ENCODE peak calls at places on chromosomes 16 and 17, in five cellular contexts. One of them, this sample, is unnamed.
A peak's percentile ranks its signal among the peaks of the same experiment; 100 is the strongest.

GRCh38 chr17:82216301-82217119 is 3.9 kb upstream of the CCDC57 start:
- DNase-seq in H9: no peak
- DNase-seq in psoas muscle: peak; percentile 85
- DNase-seq in astrocyte of the cerebellum: no peak
- DNase-seq in lung: peak; percentile 81
- DNase-seq in this sample: peak; percentile 83

GRCh38 chr16:56360117-56361008 is 65.0 kb downstream of the AMFR start:
- DNase-seq in H9: no peak
- DNase-seq in astrocyte of the cerebellum: no peak
- DNase-seq in lung: no peak
- DNase-seq in psoas muscle: no peak
- DNase-seq in this sample: no peak

GRCh38 chr17:35847633-35848373 is 20.9 kb downstream of the HEATR9 start:
- DNase-seq in lung: no peak
- DNase-seq in astrocyte of the cerebellum: no peak
- DNase-seq in H9: no peak
- DNase-seq in psoas muscle: no peak
- DNase-seq in this sample: no peak

GRCh38 chr17:13337864-13338371 is 263.8 kb downstream of the HS3ST3A1 start:
- DNase-seq in H9: no peak
- DNase-seq in astrocyte of the cerebellum: peak; percentile 78
- DNase-seq in lung: no peak
- DNase-seq in psoas muscle: no peak
- DNase-seq in this sample: no peak

GRCh38 chr16:51165043-51165442 is 14.0 kb upstream of the SALL1 start:
- DNase-seq in astrocyte of the cerebellum: no peak
- DNase-seq in psoas muscle: no peak
- DNase-seq in lung: no peak
- DNase-seq in H9: no peak
- DNase-seq in this sample: no peak

GRCh38 chr16:28878083-28878926 is at the start of gene ATP2A1:
- DNase-seq in H9: no peak
- DNase-seq in astrocyte of the cerebellum: no peak
- DNase-seq in lung: no peak
- DNase-seq in psoas muscle: peak; percentile 69
- DNase-seq in this sample: no peak

GRCh38 chr17:44798352-44798751 is 31.7 kb downstream of the GJC1 start:
- DNase-seq in psoas muscle: no peak
- DNase-seq in lung: no peak
- DNase-seq in H9: no peak
- DNase-seq in astrocyte of the cerebellum: no peak
- DNase-seq in this sample: no peak

GRCh38 chr16:31107465-31107867 is 720 bp upstream of the BCKDK start:
- DNase-seq in psoas muscle: no peak
- DNase-seq in H9: no peak
- DNase-seq in astrocyte of the cerebellum: no peak
- DNase-seq in lung: no peak
- DNase-seq in this sample: no peak

GRCh38 chr16:74736531-74737157 is 36.0 kb upstream of the MLKL start:
- DNase-seq in psoas muscle: peak; percentile 12
- DNase-seq in astrocyte of the cerebellum: no peak
- DNase-seq in lung: no peak
- DNase-seq in H9: no peak
- DNase-seq in this sample: no peak

GRCh38 chr16:11586375-11586855 is 304 bp downstream of the LITAF start:
- DNase-seq in H9: no peak
- DNase-seq in astrocyte of the cerebellum: no peak
- DNase-seq in psoas muscle: peak; percentile 54
- DNase-seq in lung: no peak
- DNase-seq in this sample: no peak

GRCh38 chr16:48687421-48688038 is 77.5 kb upstream of the N4BP1 start:
- DNase-seq in psoas muscle: peak; percentile 60
- DNase-seq in H9: peak; percentile 66
- DNase-seq in astrocyte of the cerebellum: peak; percentile 39
- DNase-seq in lung: peak; percentile 41
- DNase-seq in this sample: no peak
- TF ChIP-seq CTCF in psoas muscle: peak; percentile 73
- TF ChIP-seq CTCF in H9: peak; percentile 86
- TF ChIP-seq CTCF in astrocyte of the cerebellum: peak; percentile 88
- TF ChIP-seq CTCF in lung: peak; percentile 40
- TF ChIP-seq CTCF in this sample: peak; percentile 75

GRCh38 chr16:73521499-73521898 is 473.6 kb upstream of the ZFHX3 start:
- DNase-seq in lung: no peak
- DNase-seq in H9: no peak
- DNase-seq in psoas muscle: no peak
- DNase-seq in astrocyte of the cerebellum: no peak
- DNase-seq in this sample: no peak
- TF ChIP-seq CTCF in lung: no peak
- TF ChIP-seq CTCF in H9: no peak
- TF ChIP-seq CTCF in psoas muscle: no peak
- TF ChIP-seq CTCF in astrocyte of the cerebellum: no peak
- TF ChIP-seq CTCF in this sample: no peak

GRCh38 chr17:29283496-29283895 is 10.5 kb downstream of the NUFIP2 start:
- DNase-seq in astrocyte of the cerebellum: no peak
- DNase-seq in H9: no peak
- DNase-seq in psoas muscle: no peak
- DNase-seq in lung: no peak
- DNase-seq in this sample: no peak
- TF ChIP-seq CTCF in astrocyte of the cerebellum: peak; percentile 19
- TF ChIP-seq CTCF in H9: peak; percentile 38
- TF ChIP-seq CTCF in psoas muscle: no peak
- TF ChIP-seq CTCF in lung: no peak
- TF ChIP-seq CTCF in this sample: peak; percentile 33

DNA sequence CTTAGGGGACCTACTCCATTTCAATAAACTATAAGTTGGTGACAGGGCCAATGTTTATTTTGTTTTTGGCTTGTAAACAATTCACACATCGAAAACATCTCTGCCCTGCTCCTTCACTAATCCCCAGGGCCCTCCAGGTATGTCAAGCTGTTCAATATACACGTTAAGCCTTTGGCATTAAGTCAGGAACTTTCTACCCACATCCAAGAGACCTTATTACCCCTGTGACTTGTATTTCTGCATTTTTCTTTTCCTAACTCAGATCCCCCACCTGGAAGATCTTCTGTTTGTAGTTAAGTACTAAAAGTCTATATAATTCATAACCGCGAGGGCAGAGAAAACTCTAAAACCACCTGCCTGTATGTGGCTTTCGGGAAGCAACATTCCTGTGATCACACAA is 106.8 kb upstream of the AXIN2 start:
- DNase-seq in astrocyte of the cerebellum: no peak
- DNase-seq in lung: no peak
- DNase-seq in psoas muscle: no peak
- DNase-seq in H9: no peak
- DNase-seq in this sample: no peak
- TF ChIP-seq CTCF in astrocyte of the cerebellum: no peak
- TF ChIP-seq CTCF in lung: no peak
- TF ChIP-seq CTCF in psoas muscle: no peak
- TF ChIP-seq CTCF in H9: no peak
- TF ChIP-seq CTCF in this sample: no peak

This sample was measured in osteocyte.